ENCODE peak calls at places on chromosomes 12 and 14, in four cellular contexts. J, A, Z and Y are unnamed samples.

GRCh38 chr14:68879321-68879781 is 86.5 kb upstream of the ZFP36L1 start:
- DNase-seq in Z (no peak), A (no peak), J (no peak), Y (no peak)

GRCh38 chr14:67569011-67569650 is 30.9 kb downstream of the PIGH start:
- DNase-seq in J (no peak), A (no peak), Z (no peak), Y (no peak)

GRCh38 chr12:116880817-116881324 is 370 bp downstream of the HRK start:
- DNase-seq in A (no peak), J (no peak), Z (peak; percentile 65), Y (peak; percentile 38)

GRCh38 chr14:23174266-23174665 is 9.2 kb downstream of the SLC7A8 start:
- DNase-seq in A (no peak), J (no peak), Z (no peak), Y (no peak)

GRCh38 chr14:65864549-65864948 is 452.0 kb downstream of the FUT8 start:
- DNase-seq in A (no peak), J (no peak), Z (no peak), Y (no peak)

GRCh38 chr14:100674428-100674827 is 52.3 kb upstream of the DLK1 start:
- DNase-seq in Z (no peak), A (no peak), J (no peak), Y (no peak)

GRCh38 chr14:49622022-49622607 is 1.5 kb downstream of the MGAT2 start:
- DNase-seq in A (no peak), Z (no peak), J (no peak), Y (no peak)

GRCh38 chr14:31252865-31253264 is 45.3 kb upstream of the HECTD1 start:
- DNase-seq in A (no peak), J (no peak), Z (no peak), Y (no peak)

GRCh38 chr12:127559349-127560040 is 707.5 kb upstream of the TMEM132C start:
- DNase-seq in J (peak; percentile 11), A (no peak), Z (peak; percentile 45), Y (peak; percentile 39)

GRCh38 chr12:15122349-15122748 is 98.9 kb downstream of the RERG start:
- DNase-seq in A (no peak), J (no peak), Z (peak; percentile 1), Y (no peak)

GRCh38 chr12:95996034-95996658 is at the start of gene HAL:
- DNase-seq in J (no peak), Z (no peak), A (no peak), Y (no peak)

GRCh38 chr12:56258068-56258819 is at the start of gene ANKRD52:
- DNase-seq in Z (peak; percentile 87), A (no peak), J (no peak), Y (peak; percentile 89)

GRCh38 chr12:123815968-123816367 is 53.9 kb downstream of the DNAH10 start:
- DNase-seq in A (no peak), J (no peak), Z (no peak), Y (no peak)

GRCh38 chr14:56147980-56148901 is 30.0 kb downstream of the PELI2 start:
- DNase-seq in A (no peak), Z (no peak), J (no peak), Y (no peak)

GRCh38 chr12:50505386-50505827 is 622 bp downstream of the DIP2B start:
- DNase-seq in Z (peak; percentile 54), A (no peak), J (no peak), Y (no peak)

GRCh38 chr12:102059343-102059742 is 2.4 kb downstream of the WASHC3 start:
- DNase-seq in A (no peak), Z (peak; percentile 10), J (no peak), Y (no peak)

GRCh38 chr14:94897583-94897982 is 127.7 kb upstream of the GSC start:
- DNase-seq in J (no peak), Z (no peak), A (no peak), Y (no peak)

GRCh38 chr12:48001426-48002178 is 2.7 kb downstream of the COL2A1 start:
- DNase-seq in J (no peak), A (peak; percentile 4), Z (peak; percentile 14), Y (peak; percentile 81)

GRCh38 chr12:27309293-27309994 is 23.2 kb upstream of the BMAL2 start:
- DNase-seq in A (no peak), J (no peak), Z (no peak), Y (no peak)

GRCh38 chr14:91041450-91041849 is 19.0 kb downstream of the RPS6KA5 start:
- DNase-seq in A (no peak), J (no peak), Z (no peak), Y (no peak)

GRCh38 chr14:75979071-75979571 is 2.7 kb downstream of the TGFB3 start:
- DNase-seq in A (no peak), Z (peak; percentile 23), J (no peak), Y (peak; percentile 74)

GRCh38 chr14:82441270-82441669 is 907.6 kb upstream of the SEL1L start:
- DNase-seq in Z (no peak), J (no peak), A (no peak), Y (no peak)

GRCh38 chr12:124608451-124608870 is 41.0 kb upstream of the NCOR2 start:
- DNase-seq in J (no peak), A (no peak), Z (no peak), Y (no peak)

GRCh38 chr12:11863988-11864387 is 206.8 kb upstream of the BCL2L14 start:
- DNase-seq in Z (no peak), J (no peak), A (no peak), Y (no peak)

GRCh38 chr12:10136637-10137205 is 6.7 kb upstream of the CLEC7A start:
- DNase-seq in Z (no peak), A (no peak), J (no peak), Y (no peak)

GRCh38 chr12:91017043-91017442 is 12.3 kb upstream of the EPYC start:
- DNase-seq in Z (no peak), J (no peak), A (no peak), Y (no peak)

GRCh38 chr12:45189766-45190403 is 26.0 kb upstream of the ANO6 start:
- DNase-seq in Z (no peak), A (no peak), J (no peak), Y (no peak)

GRCh38 chr12:31390991-31391390 is 65.0 kb upstream of the SINHCAF start:
- DNase-seq in J (no peak), A (no peak), Z (no peak), Y (no peak)

GRCh38 chr12:55829967-55830600 is 697 bp upstream of the DNAJC14 start:
- DNase-seq in J (no peak), Z (peak; percentile 53), A (no peak), Y (no peak)

GRCh38 chr14:30227871-30228270 is 300.2 kb upstream of the PRKD1 start:
- DNase-seq in J (no peak), A (no peak), Z (no peak), Y (no peak)

GRCh38 chr12:113424915-113425823 is 3.0 kb downstream of the SDSL start:
- DNase-seq in A (no peak), Z (peak; percentile 77), J (no peak), Y (peak; percentile 38)

GRCh38 chr14:48805315-48805714 is 780.9 kb downstream of the RPS29 start:
- DNase-seq in Z (no peak), J (no peak), A (no peak), Y (peak; percentile 51)

GRCh38 chr12:107984973-107985372 is 144.1 kb upstream of the WSCD2 start:
- DNase-seq in A (no peak), Z (no peak), J (no peak), Y (no peak)

GRCh38 chr12:79998554-79998953 is 63.7 kb upstream of the PPP1R12A start:
- DNase-seq in J (no peak), Z (no peak), A (no peak), Y (no peak)
- TF ChIP-seq EGR1 in J (no peak), Z (no peak), A (no peak), Y (no peak)

GRCh38 chr12:128734391-128734790 is 89.4 kb downstream of the SLC15A4 start:
- DNase-seq in J (no peak), A (no peak), Z (no peak), Y (no peak)

DNA sequence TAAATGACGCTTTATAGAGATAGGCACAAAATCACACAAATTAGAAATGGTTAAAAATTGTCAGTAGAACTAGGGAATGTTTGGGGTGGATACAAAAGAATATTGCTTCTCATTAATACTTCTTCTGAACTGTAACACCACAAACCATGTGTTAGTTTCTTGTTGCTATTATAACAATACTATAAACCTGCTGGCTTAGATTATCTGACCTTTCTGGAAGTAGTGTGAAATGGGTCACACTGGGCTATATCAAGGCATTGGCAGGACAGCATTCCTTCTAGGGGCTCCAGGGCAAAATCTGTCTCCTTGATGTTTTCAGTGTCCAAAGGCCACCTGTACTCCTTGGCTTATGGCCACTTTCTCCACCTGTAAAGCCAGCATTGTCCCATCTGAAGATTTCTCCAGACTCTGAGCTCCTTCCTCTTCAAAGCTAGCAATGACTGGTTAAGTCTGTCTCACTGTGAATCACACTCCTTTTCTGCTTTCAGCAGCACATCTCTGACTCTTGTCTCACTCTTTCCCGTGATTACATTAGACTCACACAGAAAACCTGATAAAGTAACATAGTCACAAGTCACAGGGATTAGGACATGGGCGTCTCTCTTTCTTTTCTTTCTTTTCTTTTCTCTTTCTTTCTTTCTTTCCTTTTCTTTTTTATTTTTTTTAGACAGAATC is 86.3 kb downstream of the SLC15A4 start:
- DNase-seq in Z (no peak), J (no peak), A (no peak), Y (no peak)
- TF ChIP-seq EGR1 in Z (no peak), J (no peak), A (no peak), Y (no peak)

GRCh38 chr14:102295301-102295700 is 9.7 kb downstream of the MOK start:
- DNase-seq in J (no peak), A (no peak), Z (no peak), Y (no peak)
- TF ChIP-seq EGR1 in J (no peak), A (no peak), Z (no peak), Y (no peak)

GRCh38 chr12:99135376-99135775 is 490.3 kb downstream of the APAF1 start:
- DNase-seq in A (no peak), Z (no peak), J (no peak), Y (no peak)

GRCh38 chr12:99130808-99131538 is 485.9 kb downstream of the APAF1 start:
- DNase-seq in J (peak; percentile 50), Z (no peak), A (no peak), Y (no peak)

GRCh38 chr12:99137124-99137845 is 492.2 kb downstream of the APAF1 start:
- DNase-seq in J (no peak), A (no peak), Z (no peak), Y (no peak)

GRCh38 chr12:99128246-99128645 is 483.2 kb downstream of the APAF1 start:
- DNase-seq in Z (no peak), J (no peak), A (no peak), Y (no peak)

GRCh38 chr12:99131761-99132199 is 486.7 kb downstream of the APAF1 start:
- DNase-seq in Z (no peak), J (no peak), A (no peak), Y (peak; percentile 51)
- TF ChIP-seq EGR1 in Z (no peak), J (no peak), A (no peak), Y (no peak)

DNA sequence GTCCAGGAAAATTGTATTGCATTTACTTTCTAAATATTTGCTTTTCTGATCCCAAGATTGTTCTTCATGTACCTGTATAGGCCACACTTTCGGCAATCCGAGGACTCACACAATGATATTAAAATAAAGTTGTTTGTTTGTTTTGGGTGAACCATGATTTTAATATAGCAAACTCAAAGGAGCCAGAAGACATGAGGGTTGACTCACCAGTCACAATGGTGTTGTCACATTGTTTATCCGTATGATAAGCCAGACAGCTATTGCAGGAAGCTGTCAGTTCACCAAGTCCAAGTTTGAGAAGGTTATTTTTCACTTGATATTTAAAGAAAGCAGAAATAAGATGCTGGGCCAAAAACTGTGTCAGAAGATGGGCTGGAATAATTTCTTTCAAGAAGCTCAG is 67.1 kb upstream of the CPM start:
- DNase-seq in J (no peak), Z (no peak), A (no peak), Y (no peak)
- TF ChIP-seq EGR1 in J (no peak), Z (no peak), A (no peak), Y (no peak)

GRCh38 chr12:118633071-118633470 is 256.7 kb downstream of the SUDS3 start:
- DNase-seq in A (no peak), Z (peak; percentile 29), J (no peak), Y (no peak)
- TF ChIP-seq EGR1 in A (no peak), Z (no peak), J (no peak), Y (no peak)